ENCODE peak calls at places on chromosomes 1 and 21, in four cellular contexts. X is mammary epithelial cell, K is left colon, H is GM12891. C is an unnamed sample.

GRCh38 chr1:16018308-16018707 is 465 bp upstream of the HSPB7 start:
- DNase-seq in K (no peak), X (no peak), H (no peak), C (no peak)

GRCh38 chr21:41858466-41859296 is 20.5 kb downstream of the PRDM15 start:
- DNase-seq in K (no peak), X (no peak), H (no peak), C (no peak)

GRCh38 chr1:180291004-180291403 is 60.9 kb downstream of the LHX4 start:
- DNase-seq in H (no peak), X (no peak), K (no peak), C (no peak)

GRCh38 chr1:19682257-19682656 is 17.6 kb downstream of the HTR6 start:
- DNase-seq in H (no peak), X (peak), K (no peak), C (no peak)

GRCh38 chr1:201481761-201482493 is 12.9 kb upstream of the PHLDA3 start:
- DNase-seq in K (peak), H (peak), X (peak), C (peak)

GRCh38 chr1:62417351-62417999 is 19.4 kb upstream of the USP1 start:
- DNase-seq in X (no peak), K (no peak), H (no peak), C (no peak)

GRCh38 chr1:6747679-6748078 is 37.6 kb upstream of the CAMTA1 start:
- DNase-seq in X (no peak), H (no peak), K (no peak), C (no peak)

GRCh38 chr1:230800891-230801290 is 53.7 kb downstream of the CAPN9 start:
- DNase-seq in X (no peak), H (no peak), K (no peak), C (no peak)

GRCh38 chr1:241357366-241358305 is 631 bp upstream of the RGS7 start:
- DNase-seq in H (no peak), X (peak), K (no peak), C (no peak)

GRCh38 chr1:53984701-53985100 is 33.3 kb downstream of the LDLRAD1 start:
- DNase-seq in X (no peak), H (no peak), K (no peak), C (no peak)

GRCh38 chr1:201294876-201295275 is 11.6 kb downstream of the PKP1 start:
- DNase-seq in X (no peak), K (no peak), H (no peak), C (no peak)

GRCh38 chr1:18015719-18016118 is 91.9 kb upstream of the IGSF21 start:
- DNase-seq in K (no peak), H (no peak), X (no peak), C (no peak)

GRCh38 chr1:53946252-53947171 is at the start of gene LRRC42:
- DNase-seq in X (no peak), H (no peak), K (no peak), C (no peak)

GRCh38 chr1:52037402-52037814 is 3.8 kb upstream of the KTI12 start:
- DNase-seq in X (no peak), H (no peak), K (no peak), C (no peak)

GRCh38 chr1:26784023-26784871 is 3.5 kb upstream of the PIGV start:
- DNase-seq in H (no peak), X (no peak), K (peak), C (peak)

GRCh38 chr1:10779201-10779600 is 17.2 kb downstream of the CASZ1 start:
- DNase-seq in H (no peak), X (peak), K (peak), C (peak)

GRCh38 chr1:10051656-10052055 is 18.9 kb downstream of the UBE4B start:
- DNase-seq in H (no peak), X (no peak), K (no peak), C (no peak)

GRCh38 chr1:205191127-205191577 is 20.4 kb downstream of the DSTYK start:
- DNase-seq in H (no peak), X (no peak), K (no peak), C (no peak)

GRCh38 chr1:76833856-76834255 is 33.4 kb upstream of the ST6GALNAC5 start:
- DNase-seq in H (no peak), K (no peak), X (no peak), C (no peak)

GRCh38 chr21:21268061-21268471 is 269.9 kb downstream of the NCAM2 start:
- DNase-seq in X (no peak), K (no peak), H (no peak), C (no peak)

GRCh38 chr1:81878538-81878937 is 77.8 kb downstream of the ADGRL2 start:
- DNase-seq in X (no peak), H (no peak), K (no peak), C (no peak)

GRCh38 chr1:204885790-204886189 is 15.1 kb downstream of the NFASC start:
- DNase-seq in K (no peak), X (peak), H (no peak), C (no peak)

GRCh38 chr1:55143686-55144085 is 71.5 kb downstream of the USP24 start:
- DNase-seq in X (peak), H (no peak), K (no peak), C (no peak)

GRCh38 chr1:198563578-198563977 is 23.1 kb upstream of the ATP6V1G3 start:
- DNase-seq in X (peak), K (no peak), H (no peak), C (no peak)

GRCh38 chr1:172322219-172323061 is 98.0 kb upstream of the C1orf105 start:
- DNase-seq in H (no peak), X (peak), K (no peak), C (no peak)

C was measured in stomach.